ENCODE peak calls at places on chromosomes 5 and 9, in nine cellular contexts. One of them, this sample, is unnamed.

GRCh38 chr5:133552925-133553525 is 59.3 kb downstream of the FSTL4 start:
- DNase-seq in HAP-1: peak
- DNase-seq in occipital lobe: no peak
- DNase-seq in A549: peak
- DNase-seq in AG04450: no peak
- DNase-seq in GM03348: peak
- DNase-seq in COR-L47: peak
- DNase-seq in fibroblast of lung: peak
- DNase-seq in amniotic stem cell: no peak
- DNase-seq in this sample: peak

GRCh38 chr5:56170557-56170956 is 62.6 kb downstream of the ANKRD55 start:
- DNase-seq in HAP-1: no peak
- DNase-seq in occipital lobe: no peak
- DNase-seq in A549: no peak
- DNase-seq in AG04450: no peak
- DNase-seq in GM03348: peak
- DNase-seq in COR-L47: no peak
- DNase-seq in fibroblast of lung: peak
- DNase-seq in amniotic stem cell: no peak
- DNase-seq in this sample: peak

GRCh38 chr5:180644129-180644824 is 5.1 kb downstream of the FLT4 start:
- DNase-seq in HAP-1: peak
- DNase-seq in occipital lobe: no peak
- DNase-seq in A549: no peak
- DNase-seq in AG04450: no peak
- DNase-seq in GM03348: no peak
- DNase-seq in COR-L47: no peak
- DNase-seq in fibroblast of lung: no peak
- DNase-seq in amniotic stem cell: no peak
- DNase-seq in this sample: peak

GRCh38 chr9:96206156-96206751 is 95.7 kb downstream of the HSD17B3 start:
- DNase-seq in HAP-1: no peak
- DNase-seq in occipital lobe: no peak
- DNase-seq in A549: no peak
- DNase-seq in AG04450: no peak
- DNase-seq in GM03348: no peak
- DNase-seq in COR-L47: no peak
- DNase-seq in fibroblast of lung: no peak
- DNase-seq in amniotic stem cell: no peak
- DNase-seq in this sample: no peak

GRCh38 chr9:25226901-25227686 is 451.1 kb downstream of the TUSC1 start:
- DNase-seq in HAP-1: peak
- DNase-seq in occipital lobe: no peak
- DNase-seq in A549: no peak
- DNase-seq in AG04450: no peak
- DNase-seq in GM03348: no peak
- DNase-seq in COR-L47: no peak
- DNase-seq in fibroblast of lung: no peak
- DNase-seq in amniotic stem cell: no peak
- DNase-seq in this sample: no peak

GRCh38 chr9:2979893-2980292 is 136.0 kb upstream of the PUM3 start:
- DNase-seq in HAP-1: no peak
- DNase-seq in occipital lobe: no peak
- DNase-seq in A549: no peak
- DNase-seq in AG04450: no peak
- DNase-seq in GM03348: no peak
- DNase-seq in COR-L47: no peak
- DNase-seq in fibroblast of lung: no peak
- DNase-seq in amniotic stem cell: no peak
- DNase-seq in this sample: no peak

GRCh38 chr5:163437309-163438182 is at the start of gene CCNG1:
- DNase-seq in HAP-1: peak
- DNase-seq in occipital lobe: peak
- DNase-seq in A549: peak
- DNase-seq in AG04450: peak
- DNase-seq in GM03348: peak
- DNase-seq in COR-L47: peak
- DNase-seq in fibroblast of lung: peak
- DNase-seq in amniotic stem cell: peak
- DNase-seq in this sample: peak

GRCh38 chr5:38641003-38641402 is 84.6 kb upstream of the LIFR start:
- DNase-seq in HAP-1: no peak
- DNase-seq in occipital lobe: no peak
- DNase-seq in A549: no peak
- DNase-seq in AG04450: no peak
- DNase-seq in GM03348: no peak
- DNase-seq in COR-L47: no peak
- DNase-seq in fibroblast of lung: no peak
- DNase-seq in amniotic stem cell: no peak
- DNase-seq in this sample: no peak

GRCh38 chr9:29958469-29958868 is 2385.2 kb upstream of the C9orf72 start:
- DNase-seq in HAP-1: no peak
- DNase-seq in occipital lobe: no peak
- DNase-seq in A549: no peak
- DNase-seq in AG04450: no peak
- DNase-seq in GM03348: no peak
- DNase-seq in COR-L47: no peak
- DNase-seq in fibroblast of lung: no peak
- DNase-seq in amniotic stem cell: no peak
- DNase-seq in this sample: no peak

GRCh38 chr9:123470991-123471770 is 115.2 kb downstream of the CRB2 start:
- DNase-seq in HAP-1: no peak
- DNase-seq in occipital lobe: no peak
- DNase-seq in A549: no peak
- DNase-seq in AG04450: no peak
- DNase-seq in GM03348: no peak
- DNase-seq in COR-L47: no peak
- DNase-seq in fibroblast of lung: no peak
- DNase-seq in amniotic stem cell: no peak
- DNase-seq in this sample: no peak